ENCODE peak calls at places on chromosomes 4 and X, in ten cellular contexts. W, O, E, J, M, B, A, F, D and X are unnamed samples.

GRCh38 chr4:33386761-33387160 is 2666.6 kb downstream of the PCDH7 start:
- DNase-seq in W (no peak), O (no peak), E (no peak), J (no peak), M (no peak), B (no peak), A (no peak), F (no peak), D (no peak), X (no peak)

GRCh38 chrX:154030266-154030665 is 10.6 kb upstream of the IRAK1 start:
- DNase-seq in W (no peak), O (no peak), E (no peak), J (no peak), M (no peak), B (peak; percentile 22), A (no peak), F (no peak), D (no peak), X (no peak)

GRCh38 chr4:166895771-166896170 is 338.5 kb downstream of the SPOCK3 start:
- DNase-seq in W (no peak), O (no peak), E (no peak), J (no peak), M (no peak), B (no peak), A (no peak), F (no peak), D (no peak), X (no peak)

GRCh38 chr4:74822603-74823002 is 28.3 kb upstream of the BTC start:
- DNase-seq in W (no peak), O (no peak), E (no peak), J (no peak), M (no peak), B (no peak), A (no peak), F (no peak), D (no peak), X (no peak)

GRCh38 chr4:39823193-39823592 is 125.3 kb downstream of the UBE2K start:
- DNase-seq in W (no peak), O (no peak), E (no peak), J (no peak), M (no peak), B (no peak), A (no peak), F (no peak), D (no peak), X (no peak)

GRCh38 chr4:161256172-161256571 is 907.6 kb downstream of the FSTL5 start:
- DNase-seq in W (no peak), O (no peak), E (no peak), J (peak; percentile 19), M (no peak), B (no peak), A (no peak), F (no peak), D (no peak), X (no peak)

GRCh38 chr4:154686838-154687237 is 57.0 kb upstream of the LRAT start:
- DNase-seq in W (no peak), O (no peak), E (no peak), J (peak; percentile 10), M (no peak), B (no peak), A (no peak), F (no peak), D (peak; percentile 32), X (no peak)

GRCh38 chr4:111464251-111465045 is 680.8 kb upstream of the FAM241A start:
- DNase-seq in W (no peak), O (no peak), E (no peak), J (no peak), M (no peak), B (no peak), A (no peak), F (no peak), D (no peak), X (no peak)

GRCh38 chrX:109533631-109534030 is 3.0 kb upstream of the NXT2 start:
- DNase-seq in W (no peak), O (no peak), E (no peak), J (peak; percentile 57), M (no peak), B (no peak), A (no peak), F (no peak), D (peak; percentile 86), X (no peak)

GRCh38 chrX:55336176-55336575 is 71.5 kb upstream of the PAGE3 start:
- DNase-seq in W (no peak), O (no peak), E (no peak), J (peak; percentile 42), M (no peak), B (no peak), A (no peak), F (no peak), D (peak; percentile 78), X (no peak)

GRCh38 chr4:85402371-85402770 is 72.6 kb upstream of the ARHGAP24 start:
- DNase-seq in W (no peak), O (no peak), E (no peak), J (peak; percentile 85), M (no peak), B (no peak), A (no peak), F (no peak), D (peak; percentile 72), X (no peak)

GRCh38 chr4:8882239-8882638 is 10.6 kb upstream of the HMX1 start:
- DNase-seq in W (no peak), O (no peak), E (no peak), J (no peak), M (no peak), B (no peak), A (no peak), F (no peak), D (no peak), X (no peak)

GRCh38 chr4:24781999-24782745 is 13.2 kb upstream of the SOD3 start:
- DNase-seq in W (peak; percentile 2), O (no peak), E (no peak), J (no peak), M (no peak), B (no peak), A (no peak), F (no peak), D (no peak), X (no peak)

GRCh38 chrX:140354431-140355120 is 150.3 kb downstream of the SOX3 start:
- DNase-seq in W (no peak), O (no peak), E (no peak), J (no peak), M (no peak), B (no peak), A (no peak), F (no peak), D (no peak), X (no peak)

GRCh38 chr4:82773049-82773448 is 25.5 kb downstream of the SCD5 start:
- DNase-seq in W (no peak), O (no peak), E (no peak), J (no peak), M (no peak), B (peak; percentile 16), A (no peak), F (no peak), D (no peak), X (no peak)

GRCh38 chr4:99117876-99118693 is 26.0 kb downstream of the ADH4 start:
- DNase-seq in W (no peak), O (no peak), E (no peak), J (no peak), M (no peak), B (no peak), A (no peak), F (no peak), D (peak; percentile 34), X (no peak)

GRCh38 chrX:20066968-20067708 is 49.6 kb downstream of the MAP7D2 start:
- DNase-seq in W (no peak), O (no peak), E (no peak), J (peak; percentile 45), M (no peak), B (no peak), A (no peak), F (no peak), D (peak; percentile 55), X (no peak)

GRCh38 chr4:17758459-17758858 is 23.0 kb downstream of the FAM184B start:
- DNase-seq in W (no peak), O (no peak), E (no peak), J (no peak), M (no peak), B (no peak), A (no peak), F (no peak), D (no peak), X (no peak)

GRCh38 chr4:5891563-5892320 is 1.1 kb downstream of the CRMP1 start:
- DNase-seq in W (no peak), O (no peak), E (no peak), J (no peak), M (no peak), B (no peak), A (no peak), F (no peak), D (no peak), X (no peak)

GRCh38 chr4:168636506-168637176 is 139.8 kb downstream of the PALLD start:
- DNase-seq in W (no peak), O (no peak), E (no peak), J (peak; percentile 63), M (no peak), B (no peak), A (no peak), F (no peak), D (peak; percentile 57), X (no peak)

GRCh38 chr4:124564121-124564520 is 148.4 kb downstream of the ANKRD50 start:
- DNase-seq in W (no peak), O (no peak), E (no peak), J (no peak), M (no peak), B (no peak), A (no peak), F (no peak), D (no peak), X (no peak)

GRCh38 chrX:7147431-7147977 is at the start of gene STS:
- DNase-seq in W (peak; percentile 87), O (peak; percentile 6), E (peak; percentile 4), J (peak; percentile 8), M (peak; percentile 13), B (peak; percentile 10), A (peak; percentile 22), F (peak; percentile 84), D (no peak), X (peak; percentile 67)

GRCh38 chr4:145760176-145760575 is 80.2 kb downstream of the C4orf51 start:
- DNase-seq in W (no peak), O (no peak), E (no peak), J (no peak), M (no peak), B (no peak), A (no peak), F (no peak), D (no peak), X (no peak)

GRCh38 chr4:87114245-87115062 is 106.0 kb downstream of the KLHL8 start:
- DNase-seq in W (no peak), O (no peak), E (no peak), J (no peak), M (no peak), B (no peak), A (no peak), F (no peak), D (no peak), X (no peak)

GRCh38 chr4:7757501-7758443 is 181.9 kb downstream of the AFAP1 start:
- DNase-seq in W (no peak), O (no peak), E (no peak), J (no peak), M (no peak), B (no peak), A (no peak), F (peak; percentile 89), D (no peak), X (no peak)

GRCh38 chr4:56314207-56314915 is 72.9 kb downstream of the AASDH start:
- DNase-seq in W (peak; percentile 82), O (no peak), E (no peak), J (no peak), M (no peak), B (no peak), A (no peak), F (no peak), D (no peak), X (no peak)

GRCh38 chrX:71547339-71547738 is 14.4 kb downstream of the OGT start:
- DNase-seq in W (no peak), O (no peak), E (no peak), J (no peak), M (no peak), B (no peak), A (no peak), F (no peak), D (no peak), X (no peak)

GRCh38 chr4:174764105-174764729 is 64.8 kb downstream of the GLRA3 start:
- DNase-seq in W (no peak), O (no peak), E (no peak), J (peak; percentile 34), M (no peak), B (no peak), A (no peak), F (no peak), D (peak; percentile 54), X (no peak)